ENCODE peak calls at places on chromosomes 4 and X, in eight cellular contexts. U, E, R, F, V, G, M and K are unnamed samples.

GRCh38 chr4:113591982-113592381 is 169.6 kb downstream of the CAMK2D start:
- DNase-seq in R (no peak), F (no peak), G (no peak), V (no peak), M (no peak), E (no peak), U (no peak), K (no peak)

GRCh38 chr4:23613782-23614181 is 276.1 kb downstream of the PPARGC1A start:
- DNase-seq in E (no peak), V (no peak), G (no peak), F (no peak), M (no peak), R (no peak), U (no peak), K (no peak)

GRCh38 chrX:7996414-7996813 is 69.2 kb upstream of the PNPLA4 start:
- DNase-seq in R (no peak), E (no peak), F (no peak), U (peak), V (peak), G (peak), M (peak), K (peak)

GRCh38 chr4:72314869-72315268 is 254.2 kb downstream of the ADAMTS3 start:
- DNase-seq in V (no peak), U (peak), G (peak), M (no peak), E (no peak), R (no peak), F (no peak), K (no peak)

GRCh38 chrX:68895339-68896250 is 66.8 kb downstream of the EFNB1 start:
- DNase-seq in M (no peak), U (peak), G (peak), F (peak), V (no peak), E (peak), R (no peak), K (peak)

GRCh38 chr4:184756399-184756798 is 22.5 kb upstream of the CENPU start:
- DNase-seq in V (no peak), F (peak), M (no peak), E (no peak), U (no peak), R (no peak), G (no peak), K (no peak)

GRCh38 chr4:5865896-5866599 is 26.8 kb downstream of the CRMP1 start:
- DNase-seq in M (peak), V (no peak), R (no peak), E (no peak), U (no peak), G (no peak), F (no peak), K (no peak)

GRCh38 chrX:120419465-120419864 is 49.6 kb downstream of the LAMP2 start:
- DNase-seq in E (no peak), G (no peak), F (no peak), U (no peak), M (no peak), R (no peak), V (no peak), K (no peak)

GRCh38 chr4:47816748-47817147 is 21.1 kb downstream of the CORIN start:
- DNase-seq in R (no peak), E (no peak), M (no peak), V (no peak), F (no peak), U (no peak), G (no peak), K (no peak)

GRCh38 chr4:141462361-141462760 is 174.0 kb upstream of the IL15 start:
- DNase-seq in E (no peak), R (no peak), U (no peak), M (no peak), V (no peak), F (no peak), G (no peak), K (no peak)

GRCh38 chrX:74118503-74118902 is 185.5 kb upstream of the ZCCHC13 start:
- DNase-seq in M (no peak), R (no peak), E (no peak), V (no peak), F (no peak), U (no peak), G (no peak), K (no peak)

GRCh38 chr4:140856692-140857091 is 100.5 kb upstream of the TBC1D9 start:
- DNase-seq in V (no peak), U (no peak), R (no peak), M (no peak), E (peak), F (peak), G (no peak), K (no peak)

GRCh38 chr4:47287735-47288134 is 175.8 kb downstream of the COMMD8 start:
- DNase-seq in F (no peak), M (peak), V (no peak), U (no peak), E (no peak), G (no peak), R (no peak), K (no peak)

GRCh38 chrX:120664081-120664480 is 34.2 kb upstream of the C1GALT1C1 start:
- DNase-seq in U (no peak), R (no peak), M (no peak), F (no peak), G (no peak), V (peak), E (no peak), K (no peak)

GRCh38 chrX:105323951-105324350 is 103.5 kb upstream of the TEX13A start:
- DNase-seq in E (no peak), M (no peak), R (no peak), F (no peak), U (no peak), V (no peak), G (no peak), K (no peak)

GRCh38 chrX:2723316-2723879 is 28.4 kb upstream of the XG start:
- DNase-seq in V (no peak), E (no peak), G (no peak), U (no peak), F (peak), R (no peak), M (no peak), K (no peak)

GRCh38 chr4:40651280-40651679 is 21.6 kb upstream of the RBM47 start:
- DNase-seq in U (no peak), M (no peak), R (no peak), G (no peak), F (no peak), E (no peak), V (no peak), K (no peak)